ENCODE peak calls at places on chromosomes 5 and 9, in four cellular contexts. H is GM12878, Q is HepG2, K is K562. D is an unnamed sample.

GRCh38 chr5:64789457-64789856 is 20.7 kb downstream of the CWC27 start:
- DNase-seq in Q (no peak), K (no peak), H (no peak), D (no peak)

GRCh38 chr5:32017638-32018429 is 156.3 kb downstream of the GOLPH3 start:
- DNase-seq in Q (no peak), K (no peak), H (no peak), D (no peak)

GRCh38 chr9:99189887-99190596 is 31.7 kb downstream of the ALG2 start:
- DNase-seq in Q (no peak), K (no peak), H (no peak), D (no peak)

GRCh38 chr9:115884846-115885245 is 268.7 kb upstream of the PAPPA start:
- DNase-seq in Q (no peak), K (no peak), H (no peak), D (no peak)

GRCh38 chr5:91712718-91713117 is 329.6 kb upstream of the ARRDC3 start:
- DNase-seq in K (no peak), H (no peak), Q (no peak), D (no peak)

GRCh38 chr5:91556-92263 is at the start of gene PLEKHG4B:
- DNase-seq in K (no peak), H (no peak), Q (no peak), D (peak; percentile 95)

GRCh38 chr5:3875144-3875543 is 279.5 kb downstream of the IRX1 start:
- DNase-seq in H (no peak), K (no peak), Q (no peak), D (no peak)

GRCh38 chr5:149367249-149367971 is 9.6 kb downstream of the PCYOX1L start:
- DNase-seq in H (no peak), K (peak; percentile 90), Q (peak; percentile 89), D (peak; percentile 87)

GRCh38 chr9:89619739-89620138 is 14.9 kb downstream of the GADD45G start:
- DNase-seq in K (no peak), H (no peak), Q (no peak), D (no peak)

GRCh38 chr9:97710356-97711222 is 13.4 kb upstream of the XPA start:
- DNase-seq in H (no peak), Q (peak; percentile 44), K (peak; percentile 78), D (peak; percentile 79)

GRCh38 chr9:89878003-89878411 is 273.2 kb downstream of the GADD45G start:
- DNase-seq in H (no peak), K (no peak), Q (no peak), D (no peak)

GRCh38 chr9:113548221-113549041 is 84.9 kb downstream of the RGS3 start:
- DNase-seq in Q (peak; percentile 93), H (no peak), K (peak; percentile 46), D (no peak)

GRCh38 chr5:124920909-124921666 is 174.6 kb upstream of the ZNF608 start:
- DNase-seq in Q (no peak), H (no peak), K (no peak), D (no peak)
- TF ChIP-seq FOXM1 in Q (no peak), H (peak; percentile 91), K (no peak), D (no peak)

GRCh38 chr5:180119031-180119885 is 47.7 kb upstream of the RNF130 start:
- DNase-seq in K (no peak), H (no peak), Q (no peak), D (no peak)

GRCh38 chr5:180116441-180117377 is 45.1 kb upstream of the RNF130 start:
- DNase-seq in K (peak; percentile 21), Q (peak; percentile 24), H (no peak), D (peak; percentile 45)

GRCh38 chr5:180117378-180117725 is 45.8 kb upstream of the RNF130 start:
- DNase-seq in K (no peak), H (no peak), Q (no peak), D (no peak)

GRCh38 chr5:180119886-180120220 is 48.3 kb upstream of the RNF130 start:
- DNase-seq in Q (no peak), K (no peak), H (no peak), D (no peak)

DNA sequence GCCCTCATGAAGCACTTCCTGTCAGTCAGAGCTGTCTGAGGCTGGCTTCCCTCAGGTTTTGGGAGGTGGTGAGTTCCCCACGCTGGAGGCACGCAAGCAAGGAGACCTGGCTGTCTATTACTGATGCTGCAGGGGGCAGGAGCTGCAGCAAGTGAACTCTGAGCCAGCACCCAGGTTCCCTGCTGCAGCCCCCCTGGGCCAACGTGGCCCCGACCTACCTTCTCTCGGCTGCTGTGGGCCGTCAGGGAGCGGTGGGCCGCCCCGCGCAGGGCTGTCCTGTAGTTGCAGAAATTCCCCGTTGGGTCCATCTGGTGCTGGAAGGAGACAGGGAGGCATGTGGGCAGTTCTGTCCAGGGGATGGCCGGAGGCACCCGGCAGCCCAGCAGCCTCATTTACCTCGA is 46.8 kb upstream of the RNF130 start:
- DNase-seq in H (no peak), K (no peak), Q (no peak), D (no peak)
- H3K9ac ChIP-seq in H (no peak overlapping the region), K (no peak overlapping the region), Q (no peak overlapping the region), D (no peak overlapping the region)

GRCh38 chr5:41325074-41325473 is 111.7 kb upstream of the C6 start:
- DNase-seq in K (no peak), Q (no peak), H (no peak), D (no peak)
- TF ChIP-seq FOXM1 in K (no peak), Q (no peak), H (no peak), D (no peak)

GRCh38 chr5:127772531-127772930 is 69.3 kb downstream of the CCDC192 start:
- DNase-seq in Q (no peak), H (no peak), K (no peak), D (no peak)

GRCh38 chr5:127777957-127778356 is 74.8 kb downstream of the CCDC192 start:
- DNase-seq in H (no peak), Q (no peak), K (no peak), D (no peak)

GRCh38 chr5:127770272-127770671 is 67.1 kb downstream of the CCDC192 start:
- DNase-seq in Q (no peak), H (no peak), K (no peak), D (no peak)

GRCh38 chr5:127776477-127776876 is 73.3 kb downstream of the CCDC192 start:
- DNase-seq in Q (no peak), H (no peak), K (no peak), D (no peak)

GRCh38 chr5:127774221-127774620 is 71.0 kb downstream of the CCDC192 start:
- DNase-seq in H (no peak), K (no peak), Q (no peak), D (no peak)
- H3K9ac ChIP-seq in H (no peak overlapping the region), K (no peak overlapping the region), Q (no peak overlapping the region), D (no peak overlapping the region)

DNA sequence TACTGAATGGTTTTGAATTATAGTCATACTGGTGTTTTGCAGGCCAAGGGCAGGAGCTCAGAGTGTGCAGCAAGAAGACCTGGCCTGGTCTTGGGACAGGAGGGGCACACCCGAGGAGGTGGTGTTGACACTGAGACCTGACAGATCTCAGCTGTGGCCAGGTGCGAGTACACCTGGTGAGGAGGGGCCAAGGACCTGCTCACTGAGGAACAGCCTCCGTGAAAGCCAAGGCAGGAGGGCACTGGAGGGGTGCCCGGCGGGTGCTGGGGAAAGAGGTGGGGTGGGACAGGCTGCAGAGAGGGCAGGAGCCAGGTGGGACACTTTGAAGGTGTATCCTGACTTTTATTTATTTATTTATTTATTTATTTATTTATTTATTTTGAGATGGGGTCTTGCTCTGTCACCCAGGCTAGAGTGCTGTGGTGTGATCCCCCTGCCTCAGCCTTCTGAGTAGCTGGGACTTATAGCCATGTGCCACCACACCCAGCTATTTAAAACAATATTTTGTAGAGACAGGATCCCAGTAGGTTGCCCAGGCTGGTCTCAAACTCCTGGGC is 23.3 kb upstream of the LAMC3 start:
- DNase-seq in H (no peak), K (no peak), Q (no peak), D (no peak)
- TF ChIP-seq FOXM1 in H (no peak), K (no peak), Q (no peak), D (no peak)

GRCh38 chr9:135980926-135981630 is 19.9 kb upstream of the UBAC1 start:
- DNase-seq in Q (no peak), H (no peak), K (no peak), D (no peak)
- H3K9ac ChIP-seq in Q (no peak overlapping the region), H (no peak overlapping the region), K (peak overlapping the region; percentile 13), D (no peak overlapping the region)

GRCh38 chr5:143164557-143164956 is 238.9 kb downstream of the NR3C1 start:
- DNase-seq in H (no peak), Q (no peak), K (no peak), D (no peak)

GRCh38 chr5:143168171-143168681 is 235.3 kb downstream of the NR3C1 start:
- DNase-seq in K (no peak), H (no peak), Q (no peak), D (no peak)

GRCh38 chr5:143165049-143165448 is 238.4 kb downstream of the NR3C1 start:
- DNase-seq in H (no peak), K (no peak), Q (no peak), D (no peak)

GRCh38 chr5:143166080-143166479 is 237.4 kb downstream of the NR3C1 start:
- DNase-seq in K (no peak), H (no peak), Q (no peak), D (no peak)

DNA sequence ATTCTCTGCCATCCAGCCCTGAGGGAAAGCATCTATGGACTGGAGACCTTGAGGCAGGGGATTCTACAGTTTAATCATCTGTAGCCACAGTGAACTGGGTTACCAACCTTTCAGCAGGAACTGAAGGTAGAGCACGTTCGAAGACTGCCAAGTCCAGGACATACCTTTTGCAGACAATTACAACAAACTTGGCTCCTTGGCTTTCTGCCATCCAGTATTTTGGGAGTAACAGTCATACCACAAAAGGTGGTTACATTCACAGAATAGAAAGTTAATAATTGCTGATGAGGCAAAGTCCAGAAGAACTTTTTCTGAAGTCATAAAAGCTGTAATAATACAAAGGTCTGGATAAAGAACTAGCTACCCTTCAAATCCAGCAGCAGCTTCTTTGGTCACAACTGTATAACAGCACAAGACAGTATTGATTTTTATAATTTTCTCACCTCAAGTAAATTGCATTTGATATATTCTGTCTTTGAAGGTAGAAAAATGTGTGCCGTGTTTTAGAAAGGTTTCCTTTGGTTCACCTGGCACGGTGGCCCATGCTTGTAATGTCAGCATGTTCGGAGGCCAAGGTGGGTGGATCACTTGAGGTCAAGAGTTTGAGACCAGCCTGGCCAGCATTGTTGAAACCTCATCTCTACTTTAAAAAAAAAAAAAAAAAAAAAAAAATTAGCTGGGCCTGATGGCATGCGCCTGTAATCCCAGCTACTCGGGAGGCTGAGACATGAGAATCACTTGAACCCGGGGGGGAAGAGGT is 236.6 kb downstream of the NR3C1 start:
- DNase-seq in K (no peak), H (peak; percentile 63), Q (peak; percentile 81), D (no peak)
- TF ChIP-seq FOXM1 in K (no peak), H (no peak), Q (no peak), D (no peak)

D was measured in SK-N-SH.